ENCODE peak calls at places on chromosomes 13 and 19, in five cellular contexts. P is heart left ventricle, I is ovary, Q is esophagus squamous epithelium, U is IMR-90. H is an unnamed sample. For H3K9me3, the result is how much of the 10 kb centered on the place peaks cover.

GRCh38 chr13:24043590-24044350 is 116.8 kb upstream of the SPATA13 start:
- DNase-seq in P (no peak), U (no peak), I (no peak), Q (no peak), H (no peak)

GRCh38 chr19:16085115-16085514 is 8.8 kb downstream of the TPM4 start:
- DNase-seq in I (no peak), U (peak), Q (no peak), P (no peak), H (peak)

GRCh38 chr19:33406521-33407139 is 33.1 kb downstream of the CEBPG start:
- DNase-seq in Q (peak), I (peak), P (peak), U (peak), H (peak)

GRCh38 chr19:41193420-41194156 is 569 bp downstream of the CYP2S1 start:
- DNase-seq in P (peak), Q (no peak), I (no peak), U (no peak), H (no peak)

GRCh38 chr13:107351305-107351704 is 783.4 kb upstream of the ARGLU1 start:
- DNase-seq in I (no peak), U (peak), Q (no peak), P (no peak), H (no peak)

GRCh38 chr13:51971520-51972426 is 39.5 kb downstream of the ATP7B start:
- DNase-seq in P (no peak), I (no peak), U (no peak), Q (no peak), H (peak)

GRCh38 chr13:110170020-110170790 is 136.8 kb downstream of the COL4A1 start:
- DNase-seq in U (no peak), P (no peak), Q (no peak), I (no peak), H (no peak)

GRCh38 chr19:38557205-38557799 is 60.5 kb downstream of the MAP4K1 start:
- DNase-seq in P (peak), I (no peak), Q (no peak), U (no peak), H (no peak)

GRCh38 chr19:5826531-5827341 is 12.8 kb downstream of the FUT6 start:
- DNase-seq in I (no peak), U (no peak), P (peak), Q (no peak), H (no peak)

GRCh38 chr13:23996456-23996855 is 99.2 kb upstream of the C1QTNF9B start:
- DNase-seq in U (no peak), Q (no peak), P (no peak), I (no peak), H (no peak)

GRCh38 chr19:29620931-29621351 is 14.9 kb downstream of the POP4 start:
- DNase-seq in Q (no peak), U (no peak), I (no peak), P (peak), H (no peak)

DNA sequence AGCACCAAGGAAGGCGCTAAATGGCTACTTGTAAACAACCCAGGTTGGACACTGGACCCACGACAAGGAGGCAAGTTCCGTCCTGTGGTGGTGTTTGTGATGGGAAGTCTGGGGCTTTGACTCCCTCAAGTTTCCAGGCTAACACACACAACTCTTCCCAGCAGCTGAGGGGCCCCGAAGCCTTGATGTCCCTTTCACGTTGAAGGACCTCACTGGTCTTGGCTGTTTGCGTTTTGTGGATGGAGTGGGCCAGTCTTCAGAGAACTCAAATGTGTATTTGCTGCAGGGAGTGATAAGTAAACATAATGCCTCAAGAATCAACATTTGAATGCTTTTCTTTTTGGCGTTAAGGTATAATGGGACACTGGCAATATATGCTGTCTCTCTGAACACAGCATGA is 199.2 kb downstream of the TM9SF2 start:
- DNase-seq in U (no peak), I (no peak), Q (no peak), P (no peak), H (no peak)
- TF ChIP-seq POLR2A in U (no peak), I (no peak), Q (no peak), P (no peak), H (no peak)

GRCh38 chr19:48731452-48731851 is 9.0 kb downstream of the RASIP1 start:
- DNase-seq in Q (no peak), P (no peak), I (no peak), U (no peak), H (no peak)

GRCh38 chr19:48722196-48722708 is 2.7 kb upstream of the MAMSTR start:
- DNase-seq in U (no peak), Q (no peak), I (no peak), P (no peak), H (no peak)

GRCh38 chr19:48724796-48725753 is 5.5 kb upstream of the MAMSTR start:
- DNase-seq in U (peak), Q (no peak), P (no peak), I (peak), H (no peak)

GRCh38 chr19:48728882-48729645 is 9.5 kb upstream of the MAMSTR start:
- DNase-seq in I (peak), P (no peak), Q (no peak), U (no peak), H (no peak)

DNA sequence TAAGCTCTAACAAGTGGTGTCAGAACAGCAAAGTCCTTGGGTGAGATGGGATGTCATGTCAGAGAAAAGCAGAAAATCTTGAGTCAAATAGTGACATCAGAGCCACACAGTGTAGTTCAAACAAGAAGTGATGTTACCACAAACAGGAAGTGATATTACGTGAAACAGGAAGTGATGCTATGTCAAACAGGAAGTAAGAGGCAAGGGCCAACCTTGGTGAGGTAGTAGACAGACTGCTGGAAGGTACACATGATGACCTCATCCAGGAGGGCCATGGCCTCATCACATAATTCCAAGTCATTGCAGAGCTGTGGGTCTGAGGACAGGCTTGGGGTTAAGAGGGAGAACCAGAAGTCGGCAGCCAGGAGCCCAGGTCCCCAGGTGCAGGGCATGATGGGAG is 7.0 kb upstream of the MAMSTR start:
- DNase-seq in U (no peak), Q (no peak), I (no peak), P (no peak), H (no peak)
- H3K9me3 ChIP-seq in U (under half), Q (under half), I (under half), P (under half), H (under half)

GRCh38 chr19:19204181-19204580 is 967 bp upstream of the NR2C2AP start:
- DNase-seq in Q (no peak), P (no peak), I (no peak), U (no peak), H (no peak)

GRCh38 chr19:19201697-19202630 is 1.2 kb downstream of the NR2C2AP start:
- DNase-seq in Q (no peak), P (no peak), U (no peak), I (no peak), H (no peak)

GRCh38 chr19:19203012-19203856 is at the start of gene NR2C2AP:
- DNase-seq in U (peak), Q (peak), P (peak), I (peak), H (peak)

GRCh38 chr19:19205416-19206410 is 2.5 kb upstream of the NR2C2AP start:
- DNase-seq in Q (no peak), U (no peak), P (no peak), I (no peak), H (no peak)

GRCh38 chr19:19202707-19203011 is 555 bp downstream of the NR2C2AP start:
- DNase-seq in Q (no peak), U (no peak), I (no peak), P (no peak), H (no peak)
- TF ChIP-seq POLR2A in Q (no peak), U (no peak), I (no peak), P (no peak), H (no peak)

GRCh38 chr13:30125422-30126073 is 181.8 kb downstream of the KATNAL1 start:
- DNase-seq in U (peak), I (no peak), Q (no peak), P (no peak), H (no peak)

GRCh38 chr13:30129411-30129810 is 177.9 kb downstream of the KATNAL1 start:
- DNase-seq in U (no peak), I (no peak), Q (no peak), P (no peak), H (no peak)

GRCh38 chr13:30128095-30128494 is 179.3 kb downstream of the KATNAL1 start:
- DNase-seq in I (no peak), P (no peak), U (no peak), Q (no peak), H (no peak)

GRCh38 chr13:30128591-30128990 is 178.8 kb downstream of the KATNAL1 start:
- DNase-seq in I (no peak), P (no peak), U (no peak), Q (no peak), H (no peak)

DNA sequence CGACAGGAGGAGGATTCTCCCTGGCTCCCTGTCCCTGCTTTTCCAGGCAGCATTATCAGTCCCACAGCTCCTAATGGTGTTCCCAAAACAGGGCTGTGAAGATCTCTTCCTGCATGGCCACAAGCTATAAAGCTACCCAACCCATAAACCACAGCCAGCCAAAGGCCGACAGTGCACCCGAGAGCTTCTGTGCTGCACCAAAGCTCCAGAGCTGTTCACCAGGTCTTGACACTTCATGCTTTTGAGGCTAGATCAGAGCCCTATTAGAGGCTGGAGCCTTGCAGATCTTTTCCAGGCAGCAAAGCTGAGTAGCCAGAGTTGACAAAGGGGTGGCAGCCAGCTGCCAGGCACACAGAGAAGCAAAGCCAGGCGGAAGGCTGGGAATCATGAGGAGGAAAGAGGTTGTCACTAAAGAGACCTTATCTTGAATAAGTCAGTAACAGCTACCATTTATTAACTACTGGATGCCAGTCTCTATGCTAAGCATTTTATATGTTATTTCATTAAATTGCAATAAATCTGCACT is 180.4 kb downstream of the KATNAL1 start:
- DNase-seq in Q (no peak), I (no peak), P (no peak), U (peak), H (no peak)
- H3K9me3 ChIP-seq in Q (under half), I (under half), P (under half), U (under half), H (under half)

DNA sequence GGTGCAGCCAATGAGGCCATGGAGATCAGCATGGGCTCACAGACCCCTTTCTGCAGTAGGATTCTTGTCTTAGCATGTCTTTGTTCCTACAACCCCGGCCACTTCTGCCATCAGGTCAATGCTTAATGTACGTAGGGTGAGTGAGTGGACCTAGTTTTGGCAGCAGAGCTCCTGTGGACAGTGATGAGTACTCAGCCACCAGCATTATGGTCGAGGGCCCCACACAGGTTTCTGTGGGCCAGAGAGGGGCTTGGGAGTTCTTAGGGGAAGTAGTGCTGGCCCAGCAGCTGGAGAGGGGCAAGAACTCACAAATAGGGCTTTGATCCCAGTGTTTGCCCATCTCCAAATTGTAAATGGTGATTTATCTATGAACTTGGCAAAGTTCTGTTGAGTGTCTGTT is 184.9 kb downstream of the MTUS2 start:
- DNase-seq in P (no peak), I (no peak), Q (no peak), U (no peak), H (peak)
- TF ChIP-seq POLR2A in P (no peak), I (no peak), Q (no peak), U (no peak), H (no peak)

DNA sequence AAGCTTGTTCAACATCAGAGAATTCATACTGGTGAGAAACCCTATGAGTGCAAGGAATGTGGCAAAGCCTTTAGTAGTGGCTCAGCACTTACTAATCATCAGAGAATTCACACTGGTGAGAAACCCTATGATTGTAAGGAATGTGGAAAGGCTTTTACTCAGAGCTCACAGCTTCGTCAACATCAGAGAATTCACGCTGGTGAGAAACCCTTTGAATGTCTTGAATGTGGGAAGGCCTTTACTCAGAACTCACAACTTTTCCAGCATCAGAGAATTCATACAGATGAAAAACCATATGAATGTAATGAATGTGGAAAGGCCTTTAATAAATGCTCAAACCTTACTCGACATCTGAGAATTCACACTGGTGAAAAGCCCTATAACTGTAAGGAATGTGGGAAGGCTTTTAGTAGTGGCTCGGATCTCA is 25.2 kb downstream of the ZNF383 start:
- DNase-seq in I (no peak), Q (no peak), P (no peak), U (no peak), H (no peak)
- H3K9me3 ChIP-seq in I (half or more), Q (under half), P (half or more), U (half or more), H (half or more)

DNA sequence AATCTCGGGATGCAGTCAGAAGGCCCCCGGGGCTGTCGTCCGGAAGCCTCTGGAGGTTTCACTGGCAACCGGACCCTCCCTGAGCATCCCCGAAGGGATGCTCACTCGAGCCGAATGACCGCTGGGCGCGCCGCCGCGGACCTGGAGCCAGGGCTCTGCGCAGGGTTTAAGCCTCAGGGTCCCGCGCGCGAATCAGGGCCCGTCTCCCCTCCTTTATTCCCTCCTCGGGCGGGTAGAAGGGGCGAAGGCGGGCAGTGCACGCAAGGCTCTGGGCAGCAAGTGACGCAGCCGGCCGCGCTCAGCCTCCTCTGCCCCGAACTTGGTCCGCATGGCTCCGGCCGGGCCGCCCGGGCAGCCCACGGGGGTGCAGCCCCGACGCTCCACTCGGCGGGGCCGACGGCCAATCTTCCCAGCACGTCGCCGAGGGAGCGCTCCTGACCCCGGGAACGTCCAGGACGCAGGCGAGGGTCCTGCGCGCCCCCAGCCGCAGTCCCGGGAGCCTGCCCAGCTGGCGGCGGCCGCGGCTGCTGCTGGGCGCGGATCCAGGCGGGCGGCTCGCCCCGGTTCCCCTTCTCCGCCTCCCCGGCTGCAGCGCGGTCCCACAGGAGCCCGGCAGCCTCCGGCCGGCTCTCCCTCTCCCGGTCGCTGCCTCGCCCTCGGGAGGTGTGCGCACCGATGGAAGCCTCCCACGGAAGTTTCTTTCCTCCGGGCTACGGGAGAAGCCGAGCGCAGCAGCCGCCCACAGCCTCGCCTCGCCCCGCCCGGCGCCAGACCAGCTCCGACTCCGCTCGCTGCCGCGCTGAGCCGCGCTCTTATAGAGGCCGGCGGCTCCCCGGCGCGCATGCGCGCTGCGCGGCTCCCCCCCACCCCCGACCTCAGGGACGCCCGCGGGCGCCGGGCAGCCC is at the start of gene SHISA2:
- DNase-seq in P (no peak), Q (no peak), U (peak), I (no peak), H (peak)
- TF ChIP-seq POLR2A in P (peak), Q (peak), U (no peak), I (no peak), H (no peak)

DNA sequence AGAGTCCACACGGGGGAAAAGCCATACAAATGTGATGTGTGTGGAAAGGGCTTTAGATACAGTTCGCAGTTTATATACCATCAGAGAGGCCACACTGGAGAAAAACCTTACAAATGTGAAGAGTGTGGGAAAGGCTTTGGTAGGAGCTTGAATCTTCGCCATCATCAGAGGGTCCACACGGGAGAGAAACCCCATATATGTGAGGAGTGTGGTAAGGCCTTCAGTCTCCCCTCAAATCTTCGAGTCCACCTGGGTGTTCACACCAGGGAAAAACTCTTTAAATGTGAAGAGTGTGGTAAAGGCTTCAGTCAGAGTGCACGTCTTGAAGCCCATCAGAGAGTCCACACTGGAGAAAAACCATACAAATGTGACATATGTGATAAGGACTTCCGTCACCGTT is 23.3 kb upstream of the ZNF233 start:
- DNase-seq in Q (no peak), U (no peak), I (no peak), P (no peak), H (no peak)
- H3K9me3 ChIP-seq in Q (under half), U (under half), I (half or more), P (half or more), H (half or more)

GRCh38 chr19:1725100-1726064 is 27.9 kb upstream of the ONECUT3 start:
- DNase-seq in I (peak), P (no peak), U (peak), Q (no peak), H (no peak)
- TF ChIP-seq POLR2A in I (no peak), P (no peak), U (no peak), Q (no peak), H (no peak)

GRCh38 chr19:58096884-58097283 is 1.1 kb downstream of the ZSCAN18 start:
- DNase-seq in U (no peak), Q (no peak), I (no peak), P (no peak), H (no peak)

GRCh38 chr19:58093071-58093470 is 5.0 kb downstream of the ZSCAN18 start:
- DNase-seq in U (no peak), P (no peak), Q (no peak), I (no peak), H (no peak)

GRCh38 chr19:58097783-58098681 is at the start of gene ZSCAN18:
- DNase-seq in U (peak), Q (peak), P (peak), I (peak), H (peak)

GRCh38 chr19:58097349-58097748 is 682 bp downstream of the ZSCAN18 start:
- DNase-seq in I (no peak), P (no peak), U (no peak), Q (no peak), H (no peak)

DNA sequence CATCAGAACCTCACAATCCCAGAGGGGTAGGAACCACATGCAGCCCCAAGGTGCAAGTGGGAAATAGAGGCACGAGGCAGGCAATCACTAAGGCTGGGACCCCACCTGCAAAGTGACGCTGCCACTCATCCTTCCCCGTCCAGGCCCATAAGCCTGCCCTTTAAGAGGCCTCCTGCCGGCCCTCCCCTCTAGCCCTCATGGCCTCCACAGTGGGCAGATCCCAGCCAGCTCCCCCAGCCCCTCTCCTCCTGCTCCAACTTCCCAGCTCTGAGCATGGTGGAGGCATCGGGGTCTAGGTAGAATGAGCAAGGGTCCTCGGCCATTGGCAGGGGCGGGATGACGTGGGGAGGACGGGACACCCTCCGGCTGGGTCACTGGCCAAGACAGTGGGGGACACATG is 2.7 kb downstream of the ZSCAN18 start:
- DNase-seq in U (no peak), I (no peak), Q (no peak), P (no peak), H (no peak)
- H3K9me3 ChIP-seq in U (half or more), I (under half), Q (under half), P (under half), H (under half)